ENCODE peak calls at places on chromosomes 5 and 9, in four cellular contexts. One of them, this sample, is unnamed.

GRCh38 chr5:173317852-173318251 is 10.4 kb downstream of the STC2 start:
- DNase-seq in K562: no peak
- DNase-seq in HepG2: no peak
- DNase-seq in GM12878: no peak
- DNase-seq in this sample: no peak

GRCh38 chr5:31626156-31626555 is 12.8 kb upstream of the PDZD2 start:
- DNase-seq in K562: no peak
- DNase-seq in HepG2: no peak
- DNase-seq in GM12878: no peak
- DNase-seq in this sample: no peak

GRCh38 chr5:39195198-39195826 is 24.1 kb downstream of the FYB1 start:
- DNase-seq in K562: no peak
- DNase-seq in HepG2: no peak
- DNase-seq in GM12878: no peak
- DNase-seq in this sample: no peak

GRCh38 chr5:147188200-147189108 is 46.4 kb upstream of the STK32A start:
- DNase-seq in K562: peak
- DNase-seq in HepG2: peak
- DNase-seq in GM12878: no peak
- DNase-seq in this sample: peak

GRCh38 chr5:74952406-74952805 is 86.2 kb upstream of the FAM169A start:
- DNase-seq in K562: no peak
- DNase-seq in HepG2: no peak
- DNase-seq in GM12878: no peak
- DNase-seq in this sample: no peak

GRCh38 chr5:94670726-94671125 is 52.3 kb downstream of the SLF1 start:
- DNase-seq in K562: no peak
- DNase-seq in HepG2: no peak
- DNase-seq in GM12878: no peak
- DNase-seq in this sample: no peak

GRCh38 chr9:31005086-31005665 is 1379.3 kb upstream of the ACO1 start:
- DNase-seq in K562: no peak
- DNase-seq in HepG2: no peak
- DNase-seq in GM12878: no peak
- DNase-seq in this sample: no peak

GRCh38 chr9:117958726-117959125 is 254.5 kb downstream of the TLR4 start:
- DNase-seq in K562: no peak
- DNase-seq in HepG2: no peak
- DNase-seq in GM12878: no peak
- DNase-seq in this sample: no peak

GRCh38 chr5:172379481-172379880 is 74.8 kb downstream of the SH3PXD2B start:
- DNase-seq in K562: no peak
- DNase-seq in HepG2: no peak
- DNase-seq in GM12878: no peak
- DNase-seq in this sample: no peak

GRCh38 chr9:112065781-112066606 is 109.1 kb downstream of the SUSD1 start:
- DNase-seq in K562: no peak
- DNase-seq in HepG2: no peak
- DNase-seq in GM12878: no peak
- DNase-seq in this sample: peak

GRCh38 chr9:124855944-124856773 is 2.9 kb downstream of the WDR38 start:
- DNase-seq in K562: no peak
- DNase-seq in HepG2: peak
- DNase-seq in GM12878: no peak
- DNase-seq in this sample: no peak

GRCh38 chr5:127878174-127878750 is 175.1 kb downstream of the CCDC192 start:
- DNase-seq in K562: no peak
- DNase-seq in HepG2: peak
- DNase-seq in GM12878: no peak
- DNase-seq in this sample: peak

GRCh38 chr9:127878001-127878651 is 651 bp upstream of the AK1 start:
- DNase-seq in K562: peak
- DNase-seq in HepG2: no peak
- DNase-seq in GM12878: no peak
- DNase-seq in this sample: no peak

GRCh38 chr9:134942421-134943119 is 24.9 kb upstream of the FCN1 start:
- DNase-seq in K562: no peak
- DNase-seq in HepG2: no peak
- DNase-seq in GM12878: no peak
- DNase-seq in this sample: no peak

GRCh38 chr5:91848453-91848852 is 465.3 kb upstream of the ARRDC3 start:
- DNase-seq in K562: no peak
- DNase-seq in HepG2: peak
- DNase-seq in GM12878: no peak
- DNase-seq in this sample: peak

DNA sequence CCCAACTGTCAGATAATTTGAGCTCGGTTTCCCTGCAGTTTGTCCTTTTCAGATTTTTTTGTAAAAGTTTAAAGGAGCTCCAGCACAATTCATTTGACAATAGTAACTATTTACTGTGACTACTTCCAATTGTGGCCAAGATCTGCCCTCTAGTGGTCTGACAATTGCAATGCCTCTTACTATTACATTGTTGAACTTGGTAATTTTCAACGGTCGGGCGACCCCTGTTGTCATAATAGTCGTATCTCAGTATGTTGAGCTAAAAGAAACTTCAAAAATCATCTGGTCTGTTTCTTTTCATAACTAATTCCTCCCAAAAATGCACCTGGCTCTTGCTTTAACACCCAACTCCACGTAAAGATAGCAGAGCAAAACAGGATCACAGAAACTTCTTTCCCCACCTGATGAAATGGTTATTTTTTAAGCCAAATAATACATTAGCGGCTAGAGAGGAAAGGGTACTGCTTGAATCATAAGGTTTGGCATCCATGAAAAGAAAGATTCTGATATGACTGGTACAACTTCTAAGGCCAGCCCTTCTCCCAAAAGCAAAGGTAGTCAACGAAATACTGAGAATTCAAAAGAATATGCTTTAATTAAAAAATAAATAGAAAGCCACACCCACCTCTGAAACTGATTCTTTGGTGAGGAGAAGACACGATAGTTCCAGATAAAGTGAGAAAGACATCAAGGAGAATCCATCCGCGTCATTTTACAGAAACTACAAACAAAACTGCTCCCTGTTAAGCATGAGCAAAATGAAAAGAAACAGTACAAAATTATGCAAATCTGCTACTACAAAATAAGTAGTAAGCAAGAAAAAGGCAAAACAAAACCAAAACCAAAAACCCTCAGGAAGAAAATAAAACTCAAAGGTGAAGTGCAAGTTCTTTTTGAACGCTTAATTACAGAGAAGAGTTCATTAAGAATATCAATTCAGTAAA is 76.9 kb upstream of the HTR4 start:
- DNase-seq in K562: peak
- DNase-seq in HepG2: peak
- DNase-seq in GM12878: peak
- DNase-seq in this sample: peak
- TF ChIP-seq TARDBP in K562: no peak
- TF ChIP-seq TARDBP in HepG2: no peak
- TF ChIP-seq TARDBP in GM12878: no peak
- TF ChIP-seq TARDBP in this sample: no peak

GRCh38 chr5:120919017-120919416 is 454.9 kb downstream of the PRR16 start:
- DNase-seq in K562: no peak
- DNase-seq in HepG2: no peak
- DNase-seq in GM12878: no peak
- DNase-seq in this sample: no peak
- TF ChIP-seq TARDBP in K562: no peak
- TF ChIP-seq TARDBP in HepG2: no peak
- TF ChIP-seq TARDBP in GM12878: no peak
- TF ChIP-seq TARDBP in this sample: no peak

DNA sequence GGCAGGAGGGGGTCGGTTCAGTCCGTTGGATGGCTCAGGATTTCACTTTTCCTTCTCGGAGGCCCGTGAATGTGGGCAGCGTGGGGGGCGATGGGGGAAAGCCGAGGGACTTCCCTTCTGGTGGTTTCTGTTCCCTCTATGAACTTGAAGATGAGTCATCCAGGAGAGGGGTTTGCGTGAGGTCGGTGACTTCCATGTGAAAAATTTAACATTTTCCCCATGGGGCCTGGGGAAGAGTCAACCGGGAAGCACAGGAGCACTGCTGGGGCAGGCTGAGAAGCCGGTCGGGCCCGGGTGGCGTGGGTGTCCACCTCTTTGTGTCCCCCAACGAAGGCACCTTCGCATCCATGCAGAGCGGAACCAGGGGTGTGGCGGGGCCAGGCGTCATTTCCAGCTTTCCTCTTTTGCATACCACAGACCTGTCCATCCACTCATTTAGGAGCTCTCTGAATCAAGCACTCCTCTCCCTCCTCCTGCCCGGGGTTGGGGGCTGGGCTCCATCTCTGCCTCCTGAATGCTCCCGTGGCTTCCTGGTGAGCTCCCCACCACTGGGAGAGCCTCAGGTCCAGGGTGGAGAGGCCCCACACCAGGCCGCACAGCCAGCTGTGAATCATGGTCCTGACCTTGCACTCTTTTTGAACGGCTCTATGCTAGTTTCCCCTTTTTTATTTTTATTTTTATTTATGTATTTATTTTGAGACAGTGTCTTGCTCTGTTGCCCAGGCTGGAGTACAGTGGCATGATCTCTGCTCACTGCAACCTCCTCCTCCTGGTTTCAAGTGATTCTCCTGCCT is 68.4 kb downstream of the ANKRD33B start:
- DNase-seq in K562: no peak
- DNase-seq in HepG2: no peak
- DNase-seq in GM12878: peak
- DNase-seq in this sample: no peak
- TF ChIP-seq TARDBP in K562: no peak
- TF ChIP-seq TARDBP in HepG2: no peak
- TF ChIP-seq TARDBP in GM12878: peak
- TF ChIP-seq TARDBP in this sample: no peak

DNA sequence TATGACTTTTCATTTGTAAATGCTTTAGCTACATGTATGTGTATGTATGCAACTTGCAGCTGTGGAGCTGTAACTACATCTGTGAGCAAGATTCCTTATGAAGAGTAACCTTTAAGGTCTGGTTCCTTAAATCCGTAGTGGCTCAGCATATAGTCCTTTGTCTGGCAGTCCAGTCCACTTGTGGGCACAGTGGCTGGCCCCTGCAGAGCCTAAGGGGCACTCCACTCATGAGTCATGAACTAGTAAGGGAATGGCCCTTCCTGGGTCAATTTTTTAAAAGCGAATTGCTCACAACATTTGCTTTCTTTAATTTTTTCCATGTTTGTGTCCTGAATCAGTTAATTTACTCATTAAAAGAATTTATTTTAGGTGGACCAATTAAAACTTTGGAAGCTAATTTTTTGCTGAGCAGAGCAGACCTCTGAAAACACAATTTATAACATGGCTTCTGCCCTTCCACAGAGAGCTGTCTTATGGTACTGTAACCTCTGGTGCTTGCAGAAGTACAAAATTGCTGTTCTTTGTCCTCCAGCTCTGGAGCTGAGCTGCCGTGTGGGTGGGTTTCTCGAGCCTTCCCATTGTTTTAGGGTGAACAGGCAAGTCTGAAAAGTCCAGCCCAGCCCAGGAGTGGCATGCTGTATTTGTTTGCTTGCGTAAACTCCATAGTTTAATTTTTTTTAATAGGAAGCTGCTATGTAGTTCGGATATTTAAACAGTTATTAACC is 110.1 kb downstream of the MVB12B start:
- DNase-seq in K562: no peak
- DNase-seq in HepG2: no peak
- DNase-seq in GM12878: no peak
- DNase-seq in this sample: no peak
- TF ChIP-seq TARDBP in K562: no peak
- TF ChIP-seq TARDBP in HepG2: no peak
- TF ChIP-seq TARDBP in GM12878: no peak
- TF ChIP-seq TARDBP in this sample: no peak